ENCODE peak calls at places on chromosome 13, in five cellular contexts. V is hepatocyte, K is fibroblast of lung, U is neural progenitor cell, S is mammary epithelial cell. M is an unnamed sample.

GRCh38 chr13:43686557-43686956 is 100.2 kb downstream of the ENOX1 start:
- DNase-seq in V (peak; percentile 79), K (peak; percentile 88), U (no peak), S (peak; percentile 56), M (peak; percentile 99)

GRCh38 chr13:95140502-95140901 is 160.7 kb downstream of the ABCC4 start:
- DNase-seq in V (no peak), K (no peak), U (no peak), S (no peak), M (no peak)

GRCh38 chr13:83281666-83282065 is 600.6 kb downstream of the SLITRK1 start:
- DNase-seq in V (no peak), K (peak; percentile 52), U (no peak), S (no peak), M (no peak)

GRCh38 chr13:64154514-64154913 is 2738.9 kb upstream of the PCDH20 start:
- DNase-seq in V (no peak), K (peak; percentile 54), U (no peak), S (no peak), M (peak; percentile 24)

GRCh38 chr13:60152904-60153303 is 10.8 kb downstream of the DIAPH3 start:
- DNase-seq in V (no peak), K (peak; percentile 48), U (no peak), S (no peak), M (no peak)

GRCh38 chr13:49210669-49211068 is 9.5 kb upstream of the MLNR start:
- DNase-seq in V (no peak), K (no peak), U (no peak), S (no peak), M (no peak)

GRCh38 chr13:45142440-45143345 is 22.4 kb downstream of the GTF2F2 start:
- DNase-seq in V (peak; percentile 7), K (peak; percentile 17), U (peak; percentile 5), S (peak; percentile 81), M (peak; percentile 61)

GRCh38 chr13:82654851-82655517 is 1227.3 kb downstream of the SLITRK1 start:
- DNase-seq in V (no peak), K (peak; percentile 96), U (no peak), S (peak; percentile 75), M (no peak)

GRCh38 chr13:76865996-76866503 is 20.2 kb downstream of the KCTD12 start:
- DNase-seq in V (no peak), K (no peak), U (no peak), S (no peak), M (no peak)

GRCh38 chr13:114128624-114129522 is 3.5 kb downstream of the RASA3 start:
- DNase-seq in V (no peak), K (peak; percentile 85), U (no peak), S (no peak), M (peak; percentile 98)

GRCh38 chr13:50080856-50081105 is 65.5 kb downstream of the KCNRG start:
- DNase-seq in V (no peak), K (peak; percentile 47), U (no peak), S (peak; percentile 55), M (no peak)

GRCh38 chr13:34224877-34225276 is 406.9 kb downstream of the RFC3 start:
- DNase-seq in V (peak; percentile 6), K (no peak), U (no peak), S (no peak), M (no peak)

GRCh38 chr13:44388427-44388826 is 14.8 kb downstream of the SERP2 start:
- DNase-seq in V (no peak), K (no peak), U (peak; percentile 73), S (no peak), M (no peak)

GRCh38 chr13:113433391-113433916 is 19.8 kb downstream of the ADPRHL1 start:
- DNase-seq in V (no peak), K (no peak), U (no peak), S (no peak), M (no peak)

GRCh38 chr13:65057986-65058385 is 2172.2 kb downstream of the PCDH9 start:
- DNase-seq in V (no peak), K (no peak), U (no peak), S (no peak), M (no peak)

GRCh38 chr13:50319603-50320296 is 304.5 kb downstream of the KCNRG start:
- DNase-seq in V (peak; percentile 30), K (peak; percentile 36), U (no peak), S (peak; percentile 28), M (peak; percentile 60)

GRCh38 chr13:103066079-103066880 is at the start of gene SLC10A2:
- DNase-seq in V (no peak), K (no peak), U (peak; percentile 25), S (no peak), M (no peak)

GRCh38 chr13:96089749-96090239 is at the start of gene HS6ST3:
- DNase-seq in V (no peak), K (no peak), U (peak; percentile 75), S (peak; percentile 14), M (peak; percentile 7)

GRCh38 chr13:32629313-32629712 is 43.1 kb downstream of the PDS5B start:
- DNase-seq in V (no peak), K (no peak), U (no peak), S (no peak), M (peak; percentile 8)

GRCh38 chr13:30863796-30864195 is 42.3 kb upstream of the MEDAG start:
- DNase-seq in V (no peak), K (no peak), U (no peak), S (no peak), M (no peak)
- H2AFZ ChIP-seq in V (no peak overlapping the region), K (no peak overlapping the region), U (peak overlapping the region; percentile 58), S (peak overlapping the region; percentile 75), M (no peak overlapping the region)

DNA sequence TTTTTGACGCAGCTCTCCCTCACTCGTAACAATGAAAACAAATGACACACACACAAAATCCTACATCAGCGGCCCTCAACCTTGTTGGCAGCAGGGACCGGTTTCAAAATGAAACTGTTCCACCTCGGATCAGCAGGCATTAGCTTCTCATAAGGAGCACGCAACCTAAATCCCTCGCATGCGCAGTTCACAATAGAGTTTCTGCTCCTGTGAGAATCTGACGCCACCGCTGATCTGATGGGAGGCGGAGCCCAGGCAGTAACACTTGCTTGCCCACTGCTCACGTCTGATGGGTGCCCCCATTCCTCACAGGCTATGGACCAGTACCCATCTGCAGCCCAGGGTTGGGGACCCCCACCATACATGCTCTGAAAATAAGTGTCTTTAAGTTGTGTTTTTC is 43.4 kb downstream of the DHRS12 start:
- DNase-seq in V (no peak), K (no peak), U (no peak), S (no peak), M (no peak)
- H3K4me2 ChIP-seq in V (no peak overlapping the region), K (no peak overlapping the region), U (no peak overlapping the region), S (no peak overlapping the region), M (no peak overlapping the region)

GRCh38 chr13:110509971-110510786 is 51.3 kb downstream of the RAB20 start:
- DNase-seq in V (no peak), K (no peak), U (no peak), S (no peak), M (no peak)
- H2AFZ ChIP-seq in V (no peak overlapping the region), K (no peak overlapping the region), U (no peak overlapping the region), S (no peak overlapping the region), M (no peak overlapping the region)

DNA sequence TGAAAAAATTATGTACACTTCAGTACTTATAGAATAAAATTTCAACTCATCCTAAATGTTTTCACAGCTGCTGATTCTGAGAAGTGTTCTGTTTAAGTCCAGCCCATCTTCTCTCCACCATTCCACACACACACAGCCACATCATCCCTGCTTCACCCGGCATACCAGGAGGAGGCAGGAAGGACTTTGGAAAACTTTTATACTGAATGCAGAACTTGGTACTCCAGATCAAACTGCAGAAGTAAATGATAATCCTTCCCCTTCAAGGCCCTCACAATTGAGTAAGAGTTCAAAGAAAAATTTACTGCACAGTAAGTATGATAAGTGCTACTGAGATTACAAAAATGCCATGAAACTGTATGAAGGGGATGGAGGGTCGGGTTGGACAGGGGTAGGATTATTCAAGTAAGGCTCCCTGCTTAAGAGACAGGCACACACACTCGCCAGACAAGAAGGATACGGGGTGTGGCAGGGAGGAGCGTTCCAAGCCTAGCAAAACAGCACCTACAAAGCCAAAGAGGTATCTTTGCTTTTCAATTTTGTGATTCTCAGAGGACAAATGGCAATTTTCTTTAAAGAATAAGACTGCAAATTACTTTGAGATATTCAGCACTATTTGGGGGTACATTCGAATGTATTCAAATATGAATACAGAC is 2.6 kb downstream of the USP12 start:
- DNase-seq in V (peak; percentile 16), K (no peak), U (no peak), S (no peak), M (peak; percentile 16)
- H3K4me2 ChIP-seq in V (peak overlapping the region; percentile 78), K (peak overlapping the region; percentile 11), U (no peak overlapping the region), S (peak overlapping the region; percentile 24), M (no peak overlapping the region)

DNA sequence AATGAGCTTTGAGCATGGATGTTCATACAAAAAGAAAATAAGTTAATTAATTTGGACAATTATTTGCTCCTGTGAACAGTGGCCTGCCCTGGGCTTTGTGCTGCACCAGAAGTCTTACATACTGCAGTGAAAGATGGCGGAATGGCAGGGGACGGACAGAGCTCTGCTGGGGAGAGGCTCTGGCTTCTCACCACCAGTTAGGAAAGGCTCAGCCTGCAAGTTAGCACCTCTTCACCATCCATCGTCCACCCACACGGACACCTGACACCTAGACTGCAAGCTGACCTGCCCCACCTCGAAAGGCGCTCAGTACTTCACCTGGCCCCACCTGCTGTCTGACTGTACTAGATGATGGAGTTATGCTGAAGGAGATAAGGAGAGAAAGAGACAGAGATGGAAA is 203.9 kb upstream of the IRS2 start:
- DNase-seq in V (no peak), K (no peak), U (no peak), S (no peak), M (no peak)
- H2AFZ ChIP-seq in V (no peak overlapping the region), K (peak overlapping the region; percentile 49), U (no peak overlapping the region), S (peak overlapping the region; percentile 42), M (no peak overlapping the region)

DNA sequence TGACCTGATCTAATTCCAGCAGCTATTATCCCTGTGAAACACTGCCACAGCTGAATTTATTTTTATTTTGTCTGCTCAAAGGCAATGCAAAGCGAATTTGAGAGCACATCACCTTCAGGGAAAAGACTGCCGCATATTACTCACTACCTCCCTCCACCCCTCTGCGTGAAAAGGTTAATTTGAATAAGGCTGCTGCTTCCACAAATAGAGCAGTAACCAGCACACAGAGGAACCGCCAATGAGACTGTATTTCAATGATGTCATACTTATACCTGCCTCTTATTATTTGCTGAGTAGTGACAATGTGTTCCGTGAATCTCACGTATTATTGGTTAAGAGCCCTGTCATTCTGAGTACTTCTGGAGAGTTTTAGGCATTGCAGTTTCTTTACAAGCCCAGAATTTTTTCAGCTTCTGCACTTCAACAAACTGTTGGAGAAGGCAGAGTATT is 156.1 kb upstream of the KLF12 start:
- DNase-seq in V (peak; percentile 54), K (peak; percentile 77), U (peak; percentile 52), S (peak; percentile 97), M (peak; percentile 61)
- H3K4me2 ChIP-seq in V (peak overlapping the region; percentile 48), K (peak overlapping the region; percentile 32), U (no peak overlapping the region), S (peak overlapping the region; percentile 44), M (peak overlapping the region; percentile 26)

GRCh38 chr13:35700661-35701060 is 224.2 kb upstream of the MAB21L1 start:
- DNase-seq in V (no peak), K (no peak), U (no peak), S (no peak), M (no peak)

GRCh38 chr13:35703061-35703460 is 226.6 kb upstream of the MAB21L1 start:
- DNase-seq in V (no peak), K (peak; percentile 28), U (no peak), S (no peak), M (no peak)

GRCh38 chr13:35704331-35704730 is 227.8 kb upstream of the MAB21L1 start:
- DNase-seq in V (no peak), K (no peak), U (no peak), S (no peak), M (peak; percentile 58)

GRCh38 chr13:35699805-35700204 is 223.3 kb upstream of the MAB21L1 start:
- DNase-seq in V (peak; percentile 76), K (peak; percentile 40), U (no peak), S (no peak), M (peak; percentile 25)

GRCh38 chr13:35702316-35702715 is 225.8 kb upstream of the MAB21L1 start:
- DNase-seq in V (no peak), K (no peak), U (no peak), S (no peak), M (no peak)
- H2AFZ ChIP-seq in V (no peak overlapping the region), K (no peak overlapping the region), U (no peak overlapping the region), S (no peak overlapping the region), M (no peak overlapping the region)